ENCODE peak calls at places on chromosome 20, in six cellular contexts. E is ovary, R is tibial nerve, F is Caco-2, S is fibroblast of mammary gland, W is GM06990. X is an unnamed sample.

GRCh38 chr20:49568491-49569151 is 684 bp upstream of the PTGIS start:
- DNase-seq in E (peak), R (no peak), F (peak), S (no peak), W (no peak), X (no peak)

GRCh38 chr20:8043687-8044278 is 24.2 kb upstream of the TMX4 start:
- DNase-seq in E (no peak), R (peak), F (no peak), S (peak), W (peak), X (peak)

GRCh38 chr20:51800769-51801219 is 1.5 kb downstream of the SALL4 start:
- DNase-seq in E (no peak), R (no peak), F (peak), S (no peak), W (no peak), X (no peak)

GRCh38 chr20:48606841-48607543 is 220.8 kb downstream of the PREX1 start:
- DNase-seq in E (no peak), R (no peak), F (peak), S (no peak), W (no peak), X (no peak)

GRCh38 chr20:14331671-14332070 is 5.7 kb downstream of the FLRT3 start:
- DNase-seq in E (no peak), R (no peak), F (no peak), S (no peak), W (no peak), X (no peak)

GRCh38 chr20:47125553-47126373 is 230.7 kb downstream of the ZMYND8 start:
- DNase-seq in E (no peak), R (peak), F (no peak), S (peak), W (no peak), X (peak)

GRCh38 chr20:51695574-51696303 is 72.5 kb downstream of the ATP9A start:
- DNase-seq in E (no peak), R (no peak), F (no peak), S (peak), W (no peak), X (no peak)

GRCh38 chr20:9409352-9409751 is 105.0 kb upstream of the LAMP5 start:
- DNase-seq in E (no peak), R (no peak), F (no peak), S (peak), W (no peak), X (no peak)

GRCh38 chr20:23125625-23126191 is 39.6 kb upstream of the CD93 start:
- DNase-seq in E (no peak), R (no peak), F (no peak), S (peak), W (no peak), X (no peak)

GRCh38 chr20:64136004-64136710 is 28.1 kb upstream of the MYT1 start:
- DNase-seq in E (no peak), R (no peak), F (peak), S (no peak), W (no peak), X (no peak)

GRCh38 chr20:1489764-1490436 is 1.3 kb downstream of the SIRPB2 start:
- DNase-seq in E (no peak), R (peak), F (no peak), S (no peak), W (no peak), X (no peak)

GRCh38 chr20:36802326-36803223 is 29.0 kb upstream of the DSN1 start:
- DNase-seq in E (no peak), R (no peak), F (no peak), S (peak), W (no peak), X (no peak)

GRCh38 chr20:32327087-32327681 is 30.9 kb upstream of the ASXL1 start:
- DNase-seq in E (no peak), R (no peak), F (peak), S (peak), W (no peak), X (no peak)

GRCh38 chr20:5996765-5997164 is 46.3 kb downstream of the MCM8 start:
- DNase-seq in E (no peak), R (no peak), F (no peak), S (no peak), W (peak), X (no peak)

GRCh38 chr20:58662142-58662473 is 11.0 kb downstream of the STX16 start:
- DNase-seq in E (no peak), R (no peak), F (no peak), S (no peak), W (no peak), X (no peak)

GRCh38 chr20:1267161-1267560 is 1.1 kb downstream of the SNPH start:
- DNase-seq in E (no peak), R (no peak), F (no peak), S (no peak), W (no peak), X (no peak)

GRCh38 chr20:54095824-54096223 is 25.4 kb upstream of the BCAS1 start:
- DNase-seq in E (no peak), R (no peak), F (no peak), S (no peak), W (no peak), X (no peak)

GRCh38 chr20:4671015-4671414 is 50.7 kb upstream of the PRND start:
- DNase-seq in E (no peak), R (no peak), F (no peak), S (no peak), W (no peak), X (no peak)

GRCh38 chr20:63230800-63231268 is 4.9 kb upstream of the BIRC7 start:
- DNase-seq in E (peak), R (peak), F (no peak), S (peak), W (no peak), X (no peak)

GRCh38 chr20:23187759-23188158 is 101.6 kb upstream of the CD93 start:
- DNase-seq in E (no peak), R (no peak), F (no peak), S (no peak), W (no peak), X (peak)

GRCh38 chr20:49039854-49040253 is 6.3 kb upstream of the CSE1L start:
- DNase-seq in E (no peak), R (no peak), F (peak), S (no peak), W (no peak), X (no peak)

GRCh38 chr20:55069951-55070350 is 594.6 kb downstream of the DOK5 start:
- DNase-seq in E (no peak), R (no peak), F (no peak), S (no peak), W (no peak), X (no peak)

GRCh38 chr20:39253051-39253682 is 291.0 kb downstream of the DHX35 start:
- DNase-seq in E (no peak), R (no peak), F (peak), S (no peak), W (no peak), X (no peak)

GRCh38 chr20:52078289-52078688 is 113.3 kb downstream of the ZFP64 start:
- DNase-seq in E (no peak), R (no peak), F (no peak), S (no peak), W (no peak), X (no peak)

GRCh38 chr20:53918949-53919361 is 151.4 kb downstream of the BCAS1 start:
- DNase-seq in E (no peak), R (no peak), F (peak), S (no peak), W (no peak), X (no peak)

GRCh38 chr20:1302578-1303541 is 26.1 kb downstream of the SDCBP2 start:
- DNase-seq in E (no peak), R (no peak), F (no peak), S (no peak), W (no peak), X (no peak)

GRCh38 chr20:45341579-45341938 is 6.7 kb downstream of the SDC4 start:
- DNase-seq in E (no peak), R (no peak), F (no peak), S (no peak), W (no peak), X (no peak)
- H3K4me3 ChIP-seq in E (peak), R (no peak), F (peak), S (no peak), W (no peak), X (peak)

GRCh38 chr20:3276400-3277015 is 37.5 kb upstream of the SLC4A11 start:
- DNase-seq in E (no peak), R (no peak), F (no peak), S (peak), W (no peak), X (no peak)
- TF ChIP-seq CTCF in E (no peak), R (no peak), F (peak), S (peak), W (peak), X (peak)

GRCh38 chr20:11846131-11846530 is 71.6 kb upstream of the BTBD3 start:
- DNase-seq in E (no peak), R (no peak), F (no peak), S (no peak), W (no peak), X (no peak)

GRCh38 chr20:11841972-11842461 is 75.7 kb upstream of the BTBD3 start:
- DNase-seq in E (no peak), R (no peak), F (no peak), S (no peak), W (no peak), X (no peak)

GRCh38 chr20:11843289-11843688 is 74.4 kb upstream of the BTBD3 start:
- DNase-seq in E (no peak), R (no peak), F (no peak), S (no peak), W (no peak), X (no peak)

GRCh38 chr20:11845311-11845710 is 72.4 kb upstream of the BTBD3 start:
- DNase-seq in E (no peak), R (no peak), F (no peak), S (no peak), W (no peak), X (no peak)

GRCh38 chr20:11844691-11845090 is 73.0 kb upstream of the BTBD3 start:
- DNase-seq in E (no peak), R (no peak), F (no peak), S (peak), W (no peak), X (no peak)
- H3K4me3 ChIP-seq in E (no peak), R (no peak), F (no peak), S (no peak), W (no peak), X (no peak)

GRCh38 chr20:35296101-35296554 is 3.9 kb upstream of the FAM83C start:
- DNase-seq in E (no peak), R (no peak), F (no peak), S (no peak), W (no peak), X (no peak)

GRCh38 chr20:35295674-35296073 is 3.4 kb upstream of the FAM83C start:
- DNase-seq in E (no peak), R (no peak), F (no peak), S (no peak), W (no peak), X (no peak)

GRCh38 chr20:35298264-35298663 is 6.0 kb upstream of the FAM83C start:
- DNase-seq in E (no peak), R (no peak), F (no peak), S (no peak), W (no peak), X (no peak)

GRCh38 chr20:35297740-35298139 is 5.5 kb upstream of the FAM83C start:
- DNase-seq in E (no peak), R (no peak), F (no peak), S (no peak), W (no peak), X (no peak)

DNA sequence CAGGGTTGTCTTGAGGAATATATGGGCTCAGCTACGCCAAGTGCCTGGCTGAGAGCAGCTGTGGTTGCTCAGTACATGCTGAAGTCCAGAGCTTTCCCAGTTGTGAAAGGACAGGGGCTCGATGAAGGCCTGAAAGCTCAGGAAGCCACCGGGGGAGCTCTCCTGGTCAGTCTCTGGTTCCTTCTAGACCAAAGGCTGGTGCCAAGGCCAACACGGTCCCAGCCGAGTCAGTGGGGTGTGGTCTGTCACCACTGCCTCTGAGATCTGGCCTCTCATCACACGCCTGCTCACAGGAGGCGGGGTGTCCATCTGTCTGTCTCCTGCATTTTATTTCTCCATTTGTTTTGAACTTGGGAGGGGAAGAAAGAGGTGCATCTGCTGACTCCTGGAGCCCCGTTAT is 4.9 kb upstream of the FAM83C start:
- DNase-seq in E (no peak), R (no peak), F (peak), S (peak), W (no peak), X (no peak)
- TF ChIP-seq CTCF in E (no peak), R (no peak), F (peak), S (no peak), W (no peak), X (no peak)

DNA sequence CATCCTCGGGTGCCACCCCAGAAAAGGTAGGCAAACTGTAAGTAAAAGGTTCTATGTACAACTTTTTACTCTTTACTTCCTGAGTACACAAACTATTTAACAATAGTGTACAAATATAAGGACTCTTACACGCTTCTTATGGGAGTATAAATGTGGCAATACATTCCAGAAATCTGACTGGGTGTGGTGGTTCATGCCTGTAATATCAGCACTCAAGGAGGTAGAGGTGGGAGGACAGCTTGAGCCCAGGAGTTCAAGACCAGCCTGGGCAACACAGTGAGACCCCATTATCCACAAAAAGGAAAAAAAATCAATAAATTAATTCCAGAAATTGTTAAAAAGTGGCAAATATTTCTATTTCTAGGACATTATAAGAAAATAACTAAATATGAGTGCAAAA is 48.9 kb downstream of the PIGU start:
- DNase-seq in E (no peak), R (no peak), F (no peak), S (no peak), W (no peak), X (no peak)
- H3K4me3 ChIP-seq in E (no peak), R (no peak), F (no peak), S (no peak), W (no peak), X (no peak)

GRCh38 chr20:34709044-34709835 is 5.1 kb downstream of the TP53INP2 start:
- DNase-seq in E (peak), R (peak), F (peak), S (peak), W (peak), X (no peak)

GRCh38 chr20:34708621-34709043 is 4.5 kb downstream of the TP53INP2 start:
- DNase-seq in E (peak), R (peak), F (peak), S (peak), W (no peak), X (no peak)

GRCh38 chr20:34710861-34711574 is 6.9 kb downstream of the TP53INP2 start:
- DNase-seq in E (no peak), R (no peak), F (peak), S (no peak), W (no peak), X (no peak)

GRCh38 chr20:34710568-34710839 is 6.4 kb downstream of the TP53INP2 start:
- DNase-seq in E (no peak), R (no peak), F (no peak), S (no peak), W (no peak), X (no peak)

GRCh38 chr20:34709836-34710567 is 5.9 kb downstream of the TP53INP2 start:
- DNase-seq in E (peak), R (no peak), F (no peak), S (peak), W (no peak), X (no peak)
- TF ChIP-seq CTCF in E (no peak), R (no peak), F (peak), S (peak), W (peak), X (peak)

DNA sequence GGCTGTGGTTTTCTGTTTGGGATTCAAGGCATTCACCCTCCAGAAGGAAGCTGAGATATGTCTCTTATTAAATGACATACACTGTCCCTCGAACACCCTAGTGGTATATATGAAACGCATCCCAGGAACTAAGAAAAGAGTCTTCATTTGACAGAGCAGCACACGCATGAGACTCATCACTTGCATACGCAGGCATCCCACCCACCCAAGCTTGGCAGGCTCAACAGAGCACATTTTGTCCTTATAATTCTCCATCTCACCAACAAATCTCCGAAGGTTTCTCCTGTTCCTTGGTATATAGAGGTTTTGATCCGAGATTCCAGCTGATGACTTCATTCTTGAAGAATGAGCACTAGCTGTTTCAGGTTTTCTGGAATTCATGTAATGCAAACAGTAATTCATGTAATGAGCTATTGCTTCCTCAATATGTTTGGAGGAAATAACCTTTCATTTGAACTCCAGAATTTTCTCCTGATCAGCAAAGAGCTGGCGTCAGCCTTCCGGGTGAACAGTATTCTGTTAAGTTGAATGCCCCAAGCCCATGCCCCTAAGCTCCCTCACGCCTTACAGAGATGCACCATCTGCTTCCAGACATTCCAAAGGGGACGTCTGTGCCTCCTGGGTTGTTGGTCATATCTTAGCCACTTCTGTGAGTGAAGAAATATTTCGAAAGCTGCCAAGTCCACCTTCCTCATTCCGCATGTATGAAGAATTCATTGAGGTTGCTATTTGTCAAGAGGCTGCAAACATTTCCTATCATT is 66.0 kb upstream of the CDH4 start:
- DNase-seq in E (no peak), R (no peak), F (no peak), S (peak), W (no peak), X (peak)
- H3K4me3 ChIP-seq in E (no peak), R (no peak), F (no peak), S (peak), W (no peak), X (no peak)

DNA sequence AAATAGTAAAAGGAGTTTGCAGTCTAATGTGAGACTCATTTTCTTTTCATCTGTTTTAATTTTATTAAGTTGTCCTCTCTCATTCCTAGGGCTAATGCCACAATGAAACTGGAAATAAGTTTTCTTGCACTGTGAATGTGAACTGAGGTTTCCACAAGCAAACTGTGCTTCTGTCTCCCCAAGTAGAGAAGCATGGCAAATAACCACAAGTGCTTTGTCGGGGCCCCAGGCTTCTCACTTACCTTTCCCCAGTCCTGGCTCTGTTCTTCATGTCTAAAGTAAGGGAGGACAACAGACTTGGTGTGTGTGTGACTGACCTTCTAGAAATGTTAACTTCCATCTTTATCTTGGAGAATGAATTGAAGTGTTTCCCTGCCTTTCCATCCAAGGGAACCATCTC is 80.8 kb downstream of the CBFA2T2 start:
- DNase-seq in E (no peak), R (no peak), F (no peak), S (no peak), W (no peak), X (no peak)
- TF ChIP-seq CTCF in E (no peak), R (no peak), F (no peak), S (no peak), W (no peak), X (no peak)

DNA sequence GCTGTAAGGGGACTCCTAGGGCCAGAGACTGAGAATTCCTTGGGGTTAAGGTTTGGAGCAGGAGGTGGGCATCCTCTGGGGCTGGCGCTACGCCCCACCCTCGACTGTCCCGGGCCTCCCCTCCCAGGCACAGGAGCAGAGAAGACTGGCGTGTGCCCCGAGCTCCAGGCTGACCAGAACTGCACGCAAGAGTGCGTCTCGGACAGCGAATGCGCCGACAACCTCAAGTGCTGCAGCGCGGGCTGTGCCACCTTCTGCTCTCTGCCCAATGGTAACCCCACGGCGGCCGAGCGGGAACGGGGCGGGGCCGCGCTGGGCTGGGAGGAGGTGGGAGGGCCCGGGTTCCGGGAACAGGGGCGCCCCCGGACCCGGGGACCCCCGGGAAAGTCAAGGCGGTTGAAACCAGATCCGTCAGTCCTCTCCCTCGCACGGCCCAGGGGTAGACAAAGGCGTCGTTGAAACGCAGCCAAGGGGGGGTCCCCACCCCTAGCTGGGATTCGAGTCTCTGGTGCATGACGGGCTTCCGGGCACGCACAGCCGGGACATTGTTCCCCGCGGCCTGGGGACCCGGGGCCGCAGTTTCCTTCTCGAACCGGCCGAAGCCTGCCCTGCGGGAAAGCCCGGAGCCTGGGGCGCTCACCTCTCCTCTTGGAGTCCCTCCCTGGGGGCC is 844 bp downstream of the WFDC2 start:
- DNase-seq in E (no peak), R (no peak), F (peak), S (peak), W (peak), X (no peak)
- H3K4me3 ChIP-seq in E (peak), R (peak), F (peak), S (peak), W (no peak), X (peak)

GRCh38 chr20:25249198-25249931 is 1.5 kb downstream of the PYGB start:
- DNase-seq in E (no peak), R (no peak), F (no peak), S (peak), W (no peak), X (no peak)
- TF ChIP-seq CTCF in E (no peak), R (no peak), F (no peak), S (peak), W (no peak), X (no peak)

X was measured in retinal pigment epithelial cell.